ENCODE peak calls at places on chromosomes 6 and 20, in six cellular contexts. J is psoas muscle, S is mesenchymal stem cell, A is mucosa of descending colon, I is left ventricle myocardium inferior, V is kidney. M is an unnamed sample. For H3K4me1, the result is how much of the 10 kb centered on the place peaks cover.

GRCh38 chr6:84575264-84575663 is 189.1 kb downstream of the TBX18 start:
- DNase-seq in J (no peak), S (peak), A (no peak), I (no peak), V (no peak), M (peak)

GRCh38 chr6:157233156-157233555 is 90.2 kb downstream of the TMEM242 start:
- DNase-seq in J (no peak), S (no peak), A (no peak), I (no peak), V (no peak), M (no peak)

GRCh38 chr20:33539129-33539528 is 49.2 kb downstream of the CBFA2T2 start:
- DNase-seq in J (no peak), S (peak), A (no peak), I (no peak), V (no peak), M (no peak)

GRCh38 chr6:169824021-169824420 is 72.6 kb downstream of the ERMARD start:
- DNase-seq in J (no peak), S (no peak), A (no peak), I (no peak), V (no peak), M (no peak)

GRCh38 chr6:87074051-87074711 is 20.7 kb downstream of the CGA start:
- DNase-seq in J (no peak), S (no peak), A (peak), I (no peak), V (no peak), M (peak)

GRCh38 chr6:10048370-10049297 is 366.2 kb downstream of the TFAP2A start:
- DNase-seq in J (no peak), S (no peak), A (no peak), I (no peak), V (no peak), M (no peak)

GRCh38 chr20:57590485-57591288 is 29.5 kb downstream of the ZBP1 start:
- DNase-seq in J (no peak), S (no peak), A (peak), I (no peak), V (peak), M (no peak)

GRCh38 chr20:51541189-51542032 is 1.1 kb downstream of the NFATC2 start:
- DNase-seq in J (peak), S (peak), A (peak), I (peak), V (peak), M (no peak)

GRCh38 chr6:95795927-95796326 is 218.6 kb downstream of the MANEA start:
- DNase-seq in J (no peak), S (no peak), A (no peak), I (no peak), V (no peak), M (no peak)

GRCh38 chr20:14341782-14342181 is 4.4 kb upstream of the FLRT3 start:
- DNase-seq in J (peak), S (no peak), A (no peak), I (no peak), V (no peak), M (no peak)

GRCh38 chr6:144897441-144897921 is 612.3 kb downstream of the UTRN start:
- DNase-seq in J (no peak), S (peak), A (no peak), I (no peak), V (no peak), M (no peak)

GRCh38 chr20:63072231-63072791 is 65.5 kb upstream of the BHLHE23 start:
- DNase-seq in J (peak), S (no peak), A (no peak), I (no peak), V (peak), M (no peak)

GRCh38 chr20:9319687-9320384 is 194.6 kb upstream of the LAMP5 start:
- DNase-seq in J (no peak), S (peak), A (no peak), I (no peak), V (no peak), M (no peak)

GRCh38 chr6:26020983-26021349 is 58.4 kb downstream of the TRIM38 start:
- DNase-seq in J (peak), S (peak), A (peak), I (peak), V (peak), M (peak)

GRCh38 chr6:83696674-83697073 is 12.2 kb downstream of the SNAP91 start:
- DNase-seq in J (no peak), S (no peak), A (no peak), I (no peak), V (no peak), M (no peak)

GRCh38 chr6:120111001-120111400 is 761.4 kb upstream of the MAN1A1 start:
- DNase-seq in J (no peak), S (no peak), A (no peak), I (no peak), V (no peak), M (no peak)

GRCh38 chr6:105324386-105325000 is 78.4 kb downstream of the PREP start:
- DNase-seq in J (no peak), S (no peak), A (no peak), I (no peak), V (no peak), M (peak)

GRCh38 chr20:33790571-33790970 is 20.6 kb upstream of the CHMP4B start:
- DNase-seq in J (peak), S (no peak), A (peak), I (no peak), V (no peak), M (peak)

GRCh38 chr6:15907914-15908518 is 220.9 kb upstream of the MYLIP start:
- DNase-seq in J (no peak), S (no peak), A (no peak), I (no peak), V (no peak), M (peak)

GRCh38 chr20:330233-331149 is 5.1 kb downstream of the SOX12 start:
- DNase-seq in J (peak), S (peak), A (no peak), I (no peak), V (no peak), M (peak)

GRCh38 chr20:51272392-51272791 is 249.5 kb upstream of the KCNG1 start:
- DNase-seq in J (no peak), S (peak), A (no peak), I (no peak), V (no peak), M (no peak)

GRCh38 chr20:44536139-44536538 is 14.3 kb upstream of the SERINC3 start:
- DNase-seq in J (no peak), S (no peak), A (no peak), I (no peak), V (no peak), M (no peak)
- H3K4me1 ChIP-seq in J (under half), S (under half), A (under half), I (under half), V (under half), M (under half)

GRCh38 chr6:36368421-36368820 is 19.0 kb downstream of the ETV7 start:
- DNase-seq in J (no peak), S (no peak), A (no peak), I (no peak), V (no peak), M (peak)
- H3K4me1 ChIP-seq in J (under half), S (under half), A (under half), I (under half), V (under half), M (under half)

GRCh38 chr6:154598403-154598802 is 87.9 kb upstream of the CNKSR3 start:
- DNase-seq in J (no peak), S (no peak), A (no peak), I (no peak), V (no peak), M (no peak)
- H3K4me1 ChIP-seq in J (under half), S (under half), A (under half), I (under half), V (under half), M (under half)

GRCh38 chr20:35731862-35732643 is 10.0 kb downstream of the RBM39 start:
- DNase-seq in J (no peak), S (no peak), A (no peak), I (no peak), V (no peak), M (no peak)

GRCh38 chr20:35734777-35735649 is 7.0 kb downstream of the RBM39 start:
- DNase-seq in J (no peak), S (no peak), A (no peak), I (no peak), V (no peak), M (no peak)

GRCh38 chr20:35732644-35732982 is 9.4 kb downstream of the RBM39 start:
- DNase-seq in J (no peak), S (no peak), A (no peak), I (no peak), V (no peak), M (no peak)

GRCh38 chr20:35735828-35736470 is 6.1 kb downstream of the RBM39 start:
- DNase-seq in J (no peak), S (no peak), A (no peak), I (no peak), V (no peak), M (no peak)

DNA sequence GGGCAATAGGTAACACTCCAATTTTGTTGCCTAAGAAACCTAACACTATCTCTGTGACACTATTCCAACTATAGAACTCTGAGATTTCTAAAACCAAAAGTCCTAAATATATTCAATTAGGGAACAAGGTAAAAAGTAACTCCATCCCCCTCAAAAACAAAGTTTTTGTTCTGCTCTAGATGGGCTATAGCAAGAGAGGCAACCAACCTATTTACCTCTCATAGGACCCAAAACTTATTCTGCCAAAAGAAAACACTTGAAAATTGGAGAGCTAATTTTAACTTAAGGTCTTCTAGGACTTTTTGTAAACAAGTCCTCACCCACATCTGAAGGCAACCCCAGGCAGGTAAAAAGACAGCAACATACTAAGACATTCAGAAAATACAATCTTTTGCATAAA is 7.7 kb downstream of the RBM39 start:
- DNase-seq in J (no peak), S (no peak), A (no peak), I (no peak), V (no peak), M (no peak)
- H3K4me1 ChIP-seq in J (half or more), S (under half), A (under half), I (half or more), V (under half), M (under half)

GRCh38 chr20:44497761-44498160 is 22.1 kb downstream of the TTPAL start:
- DNase-seq in J (no peak), S (no peak), A (no peak), I (no peak), V (no peak), M (no peak)
- H3K4me1 ChIP-seq in J (under half), S (under half), A (under half), I (under half), V (under half), M (under half)

GRCh38 chr6:2861822-2862164 is 20.1 kb upstream of the SERPINB1 start:
- DNase-seq in J (no peak), S (no peak), A (no peak), I (no peak), V (no peak), M (no peak)

GRCh38 chr6:2865270-2866182 is 23.9 kb upstream of the SERPINB1 start:
- DNase-seq in J (no peak), S (peak), A (no peak), I (no peak), V (no peak), M (no peak)

GRCh38 chr6:2866183-2866846 is 24.7 kb upstream of the SERPINB1 start:
- DNase-seq in J (no peak), S (no peak), A (no peak), I (no peak), V (no peak), M (no peak)

GRCh38 chr6:2862712-2863174 is 21.1 kb upstream of the SERPINB1 start:
- DNase-seq in J (no peak), S (no peak), A (no peak), I (no peak), V (no peak), M (peak)

DNA sequence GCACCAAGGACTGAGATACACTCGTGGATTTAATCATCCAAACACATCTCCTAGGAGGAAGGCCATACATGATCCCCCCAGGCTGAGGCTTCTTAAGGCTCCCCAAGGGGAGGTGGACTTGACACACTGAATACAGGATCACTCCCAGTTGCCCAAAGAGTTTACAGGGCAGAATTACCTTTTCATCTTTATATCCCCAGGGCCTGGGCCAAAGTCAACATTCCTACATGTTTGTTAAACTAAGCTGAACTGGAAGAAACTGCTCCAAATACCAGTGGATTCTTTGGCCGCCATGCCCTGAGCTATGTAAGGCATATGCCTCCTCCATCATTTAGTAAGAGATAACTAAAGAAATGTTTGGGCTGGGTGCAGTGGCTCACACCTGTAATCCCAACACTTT is 22.2 kb upstream of the SERPINB1 start:
- DNase-seq in J (no peak), S (no peak), A (no peak), I (no peak), V (no peak), M (peak)
- H3K4me1 ChIP-seq in J (under half), S (under half), A (under half), I (under half), V (under half), M (under half)

GRCh38 chr20:3781153-3781910 is at the start of gene SPEF1:
- DNase-seq in J (peak), S (peak), A (peak), I (peak), V (peak), M (peak)
- H3K4me1 ChIP-seq in J (under half), S (half or more), A (under half), I (half or more), V (under half), M (under half)

GRCh38 chr6:42781546-42781810 is 374 bp upstream of the BICRAL start:
- DNase-seq in J (no peak), S (peak), A (no peak), I (no peak), V (no peak), M (peak)
- H3K4me1 ChIP-seq in J (under half), S (under half), A (under half), I (under half), V (under half), M (under half)

DNA sequence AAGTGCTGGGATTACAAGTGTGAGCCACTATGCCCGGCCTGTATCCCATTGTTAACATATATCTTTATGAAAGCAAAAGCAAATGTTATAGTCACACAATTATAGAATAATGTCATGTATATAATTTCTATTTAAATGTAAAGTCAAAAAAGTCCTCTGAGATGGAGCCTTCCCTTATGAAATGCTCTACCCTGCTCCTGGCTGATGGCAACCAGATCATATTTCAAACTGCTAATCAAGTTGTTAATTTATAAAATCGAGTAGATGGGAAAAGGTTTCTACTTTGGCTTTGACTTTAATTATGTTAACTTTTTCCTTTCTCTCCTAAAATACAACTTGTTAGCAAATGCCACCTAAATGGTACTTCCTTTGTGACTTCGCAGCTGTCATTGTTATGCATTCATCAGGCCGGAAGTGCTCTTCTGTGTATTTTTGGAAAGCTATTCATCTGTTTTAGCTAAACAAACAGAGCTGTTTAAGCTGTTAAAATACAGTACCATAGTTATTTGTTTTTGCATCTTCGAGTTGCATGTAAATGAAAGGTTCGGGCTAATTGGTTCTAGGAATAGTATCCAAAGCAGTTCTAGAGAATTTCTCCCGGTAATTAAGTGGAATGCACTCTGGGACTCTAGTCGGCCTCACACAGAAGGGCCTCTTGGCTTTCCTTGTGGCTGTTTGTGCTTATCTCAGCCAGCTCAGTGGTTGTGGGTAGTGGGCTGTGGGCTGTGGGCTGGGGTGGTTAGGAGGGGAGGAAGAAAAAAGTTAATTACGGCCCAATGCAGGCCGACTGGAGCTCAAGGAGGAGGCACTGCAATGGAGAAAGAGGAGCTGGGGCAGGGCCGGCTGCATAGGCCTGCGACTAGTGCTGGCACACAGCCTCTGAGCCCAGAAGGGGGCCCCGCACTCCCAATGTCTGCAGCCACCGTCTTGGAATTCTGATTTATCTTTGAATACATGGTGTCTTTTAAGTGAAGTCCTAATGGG is 34.8 kb downstream of the SLC35D3 start:
- DNase-seq in J (no peak), S (peak), A (no peak), I (no peak), V (no peak), M (peak)
- H3K4me1 ChIP-seq in J (under half), S (under half), A (under half), I (under half), V (under half), M (under half)

M was measured in SJCRH30.